ENCODE peak calls at places on chromosomes 11 and 22, in four cellular contexts. One of them, this sample, is unnamed.

GRCh38 chr11:64620286-64620962 is 29.4 kb downstream of the SLC22A12 start:
- DNase-seq in activated CD8-positive, alpha-beta T cell treated with anti-CD3 and anti-CD28 coated beads for 36 hours: no peak
- DNase-seq in mammary epithelial cell: no peak
- DNase-seq in SK-N-SH: peak; percentile 85
- DNase-seq in this sample: peak; percentile 43

GRCh38 chr11:65470433-65470832 is 28.4 kb upstream of the MALAT1 start:
- DNase-seq in mammary epithelial cell: no peak
- DNase-seq in activated CD8-positive, alpha-beta T cell treated with anti-CD3 and anti-CD28 coated beads for 36 hours: no peak
- DNase-seq in SK-N-SH: no peak
- DNase-seq in this sample: no peak

GRCh38 chr22:48489551-48490512 is 1337.8 kb downstream of the BRD1 start:
- DNase-seq in SK-N-SH: peak; percentile 48
- DNase-seq in mammary epithelial cell: no peak
- DNase-seq in activated CD8-positive, alpha-beta T cell treated with anti-CD3 and anti-CD28 coated beads for 36 hours: no peak
- DNase-seq in this sample: peak; percentile 53

GRCh38 chr22:26586556-26587325 is 3.2 kb downstream of the TPST2 start:
- DNase-seq in mammary epithelial cell: no peak
- DNase-seq in SK-N-SH: no peak
- DNase-seq in activated CD8-positive, alpha-beta T cell treated with anti-CD3 and anti-CD28 coated beads for 36 hours: peak; percentile 49
- DNase-seq in this sample: no peak

GRCh38 chr22:19766235-19766505 is 5.6 kb downstream of the TBX1 start:
- DNase-seq in mammary epithelial cell: no peak
- DNase-seq in activated CD8-positive, alpha-beta T cell treated with anti-CD3 and anti-CD28 coated beads for 36 hours: no peak
- DNase-seq in SK-N-SH: peak; percentile 68
- DNase-seq in this sample: peak; percentile 49

GRCh38 chr22:35054064-35054463 is 11.9 kb upstream of the ISX start:
- DNase-seq in mammary epithelial cell: no peak
- DNase-seq in SK-N-SH: no peak
- DNase-seq in activated CD8-positive, alpha-beta T cell treated with anti-CD3 and anti-CD28 coated beads for 36 hours: peak; percentile 13
- DNase-seq in this sample: no peak

GRCh38 chr11:78069465-78069864 is 5.8 kb downstream of the THRSP start:
- DNase-seq in SK-N-SH: no peak
- DNase-seq in activated CD8-positive, alpha-beta T cell treated with anti-CD3 and anti-CD28 coated beads for 36 hours: no peak
- DNase-seq in mammary epithelial cell: no peak
- DNase-seq in this sample: no peak

GRCh38 chr11:35237860-35238715 is 99.1 kb downstream of the CD44 start:
- DNase-seq in activated CD8-positive, alpha-beta T cell treated with anti-CD3 and anti-CD28 coated beads for 36 hours: peak; percentile 70
- DNase-seq in mammary epithelial cell: no peak
- DNase-seq in SK-N-SH: peak; percentile 15
- DNase-seq in this sample: peak; percentile 50

GRCh38 chr11:6431861-6432260 is 8.9 kb downstream of the HPX start:
- DNase-seq in mammary epithelial cell: peak; percentile 86
- DNase-seq in activated CD8-positive, alpha-beta T cell treated with anti-CD3 and anti-CD28 coated beads for 36 hours: no peak
- DNase-seq in SK-N-SH: no peak
- DNase-seq in this sample: no peak

GRCh38 chr11:126082251-126083109 is 19.8 kb upstream of the CDON start:
- DNase-seq in activated CD8-positive, alpha-beta T cell treated with anti-CD3 and anti-CD28 coated beads for 36 hours: no peak
- DNase-seq in SK-N-SH: no peak
- DNase-seq in mammary epithelial cell: no peak
- DNase-seq in this sample: no peak

GRCh38 chr22:20916916-20917810 is at the start of gene CRKL:
- DNase-seq in SK-N-SH: peak; percentile 100
- DNase-seq in mammary epithelial cell: peak; percentile 98
- DNase-seq in activated CD8-positive, alpha-beta T cell treated with anti-CD3 and anti-CD28 coated beads for 36 hours: peak; percentile 96
- DNase-seq in this sample: peak; percentile 97

GRCh38 chr11:45341379-45341778 is 55.2 kb upstream of the SYT13 start:
- DNase-seq in activated CD8-positive, alpha-beta T cell treated with anti-CD3 and anti-CD28 coated beads for 36 hours: no peak
- DNase-seq in SK-N-SH: no peak
- DNase-seq in mammary epithelial cell: no peak
- DNase-seq in this sample: no peak
- TF ChIP-seq CTCF in activated CD8-positive, alpha-beta T cell treated with anti-CD3 and anti-CD28 coated beads for 36 hours: no peak
- TF ChIP-seq CTCF in SK-N-SH: no peak
- TF ChIP-seq CTCF in mammary epithelial cell: no peak
- TF ChIP-seq CTCF in this sample: no peak

DNA sequence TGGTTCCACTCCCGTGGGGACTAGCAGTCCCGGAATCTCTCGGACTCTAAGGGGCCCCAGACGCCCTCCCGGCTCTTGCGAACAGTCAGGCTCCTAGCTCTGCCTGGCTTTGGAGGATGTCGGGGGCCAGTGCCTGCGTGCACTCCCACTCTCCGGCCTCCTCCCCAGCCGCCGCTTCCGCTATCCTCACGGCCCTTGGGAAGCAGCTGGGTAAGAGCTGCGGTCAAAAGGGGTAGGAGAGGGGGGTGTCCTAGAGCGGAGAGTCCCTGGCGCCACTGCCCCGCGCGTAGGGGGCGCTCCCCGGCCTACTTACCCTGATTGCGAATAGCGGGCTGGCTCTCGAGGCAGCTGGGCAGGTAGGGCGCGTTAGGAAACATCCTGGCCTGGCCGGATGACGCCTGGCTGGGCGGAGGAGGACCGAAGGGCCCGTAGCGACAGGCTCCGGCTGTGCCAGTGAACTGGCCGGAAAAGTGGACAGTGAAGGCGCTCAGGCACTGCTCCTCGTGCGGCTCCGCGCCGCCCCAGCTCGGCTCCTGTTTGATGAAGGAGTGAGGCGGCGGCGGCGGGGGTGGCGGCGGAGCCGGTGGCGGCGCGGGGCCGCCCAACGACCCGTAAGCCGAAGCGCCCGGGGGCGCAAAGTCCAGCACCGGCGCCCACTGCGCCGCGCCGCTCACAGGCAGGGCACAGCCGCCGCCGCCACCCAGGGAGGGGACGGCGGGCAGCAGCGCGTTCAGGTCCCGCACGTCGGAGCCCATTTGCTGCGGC is 770 bp downstream of the WT1 start:
- DNase-seq in activated CD8-positive, alpha-beta T cell treated with anti-CD3 and anti-CD28 coated beads for 36 hours: no peak
- DNase-seq in SK-N-SH: peak; percentile 26
- DNase-seq in mammary epithelial cell: no peak
- DNase-seq in this sample: peak; percentile 52
- TF ChIP-seq CTCF in activated CD8-positive, alpha-beta T cell treated with anti-CD3 and anti-CD28 coated beads for 36 hours: no peak
- TF ChIP-seq CTCF in SK-N-SH: no peak
- TF ChIP-seq CTCF in mammary epithelial cell: no peak
- TF ChIP-seq CTCF in this sample: no peak

DNA sequence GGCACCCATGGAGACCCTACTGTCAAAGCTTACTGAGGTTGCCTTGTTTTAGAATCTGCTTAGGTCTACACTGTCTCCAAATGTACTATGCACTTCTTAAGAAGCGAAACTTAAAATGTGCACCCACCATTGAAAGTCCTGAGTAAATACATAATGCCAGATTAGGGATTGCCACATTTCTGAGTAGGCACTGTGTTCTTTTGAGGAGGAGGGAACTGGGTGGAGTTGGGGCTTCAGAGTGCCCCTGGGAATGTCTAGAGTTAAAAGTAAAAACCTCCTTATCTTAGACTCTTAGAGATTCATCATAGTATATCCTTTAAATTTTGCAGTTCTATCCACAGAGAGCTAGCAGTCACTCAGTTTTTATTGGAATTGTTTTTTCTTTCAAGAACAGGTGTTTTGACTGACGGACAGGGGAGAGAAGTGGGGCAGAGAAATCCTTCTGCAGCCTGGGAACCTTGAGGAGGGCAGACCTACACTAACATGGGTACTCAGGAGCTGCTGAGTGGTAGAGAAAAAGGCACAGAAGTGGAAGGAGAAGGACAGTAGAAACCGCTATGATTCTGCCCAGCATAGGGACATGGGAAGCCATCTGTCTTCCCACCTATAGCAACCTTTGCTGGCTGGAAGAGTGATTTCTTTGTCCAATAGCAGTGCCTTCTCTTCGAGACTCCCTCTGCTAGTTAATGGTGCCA is 33.4 kb upstream of the MICAL2 start:
- DNase-seq in mammary epithelial cell: no peak
- DNase-seq in SK-N-SH: no peak
- DNase-seq in activated CD8-positive, alpha-beta T cell treated with anti-CD3 and anti-CD28 coated beads for 36 hours: no peak
- DNase-seq in this sample: no peak
- TF ChIP-seq CTCF in mammary epithelial cell: no peak
- TF ChIP-seq CTCF in SK-N-SH: no peak
- TF ChIP-seq CTCF in activated CD8-positive, alpha-beta T cell treated with anti-CD3 and anti-CD28 coated beads for 36 hours: no peak
- TF ChIP-seq CTCF in this sample: no peak

DNA sequence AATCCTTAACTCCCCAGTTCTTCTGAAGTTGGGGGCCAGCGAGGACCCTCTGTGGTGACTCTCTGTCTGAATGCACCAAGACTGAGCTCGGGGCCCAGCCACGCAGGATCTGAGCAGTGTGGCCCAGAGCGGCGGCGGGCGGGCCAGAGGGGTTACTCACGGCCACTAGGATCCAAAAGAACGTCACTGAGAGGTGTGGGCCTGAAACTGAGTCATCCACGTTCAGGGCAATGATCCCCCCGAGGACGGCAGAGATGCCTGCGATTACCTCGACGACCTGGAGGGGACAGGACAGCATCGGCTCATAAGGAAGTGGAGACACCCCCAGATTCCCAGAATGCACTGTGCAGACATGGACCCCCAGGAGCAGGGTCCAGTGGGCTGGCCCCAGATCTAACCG is 11.2 kb downstream of the MLC1 start:
- DNase-seq in activated CD8-positive, alpha-beta T cell treated with anti-CD3 and anti-CD28 coated beads for 36 hours: no peak
- DNase-seq in mammary epithelial cell: no peak
- DNase-seq in SK-N-SH: peak; percentile 43
- DNase-seq in this sample: no peak
- TF ChIP-seq CTCF in activated CD8-positive, alpha-beta T cell treated with anti-CD3 and anti-CD28 coated beads for 36 hours: no peak
- TF ChIP-seq CTCF in mammary epithelial cell: no peak
- TF ChIP-seq CTCF in SK-N-SH: no peak
- TF ChIP-seq CTCF in this sample: no peak

DNA sequence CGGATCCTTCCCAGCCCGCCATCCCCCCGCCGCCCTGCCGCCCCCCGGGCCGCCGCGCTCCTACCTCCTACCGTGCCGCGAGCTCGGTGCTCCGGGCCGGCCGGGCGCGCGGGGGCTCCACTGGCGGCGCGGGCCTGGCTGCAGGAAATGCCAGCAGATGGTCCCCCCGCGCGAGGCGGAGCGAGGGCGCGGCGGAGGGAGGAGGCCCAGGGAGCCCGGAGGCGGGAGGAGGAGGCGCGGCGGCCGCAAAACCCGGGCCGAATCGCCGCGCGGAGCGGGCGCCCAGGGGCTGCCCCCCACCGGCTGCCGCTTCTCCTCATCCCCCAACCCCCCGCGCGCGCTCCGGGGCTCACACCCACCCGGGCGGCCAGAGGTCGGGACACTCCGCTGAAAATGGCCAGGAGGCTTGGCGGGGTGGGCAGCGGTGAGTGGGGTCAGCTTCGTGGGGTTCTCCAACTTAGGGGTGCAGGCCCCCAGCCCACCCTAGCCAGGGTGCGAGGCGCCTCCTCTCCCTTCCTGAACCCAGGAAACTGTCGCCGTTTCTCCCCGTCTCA is at the start of gene OSBPL5:
- DNase-seq in activated CD8-positive, alpha-beta T cell treated with anti-CD3 and anti-CD28 coated beads for 36 hours: peak; percentile 67
- DNase-seq in SK-N-SH: peak; percentile 90
- DNase-seq in mammary epithelial cell: peak; percentile 42
- DNase-seq in this sample: peak; percentile 82
- TF ChIP-seq CTCF in activated CD8-positive, alpha-beta T cell treated with anti-CD3 and anti-CD28 coated beads for 36 hours: no peak
- TF ChIP-seq CTCF in SK-N-SH: no peak
- TF ChIP-seq CTCF in mammary epithelial cell: no peak
- TF ChIP-seq CTCF in this sample: no peak

DNA sequence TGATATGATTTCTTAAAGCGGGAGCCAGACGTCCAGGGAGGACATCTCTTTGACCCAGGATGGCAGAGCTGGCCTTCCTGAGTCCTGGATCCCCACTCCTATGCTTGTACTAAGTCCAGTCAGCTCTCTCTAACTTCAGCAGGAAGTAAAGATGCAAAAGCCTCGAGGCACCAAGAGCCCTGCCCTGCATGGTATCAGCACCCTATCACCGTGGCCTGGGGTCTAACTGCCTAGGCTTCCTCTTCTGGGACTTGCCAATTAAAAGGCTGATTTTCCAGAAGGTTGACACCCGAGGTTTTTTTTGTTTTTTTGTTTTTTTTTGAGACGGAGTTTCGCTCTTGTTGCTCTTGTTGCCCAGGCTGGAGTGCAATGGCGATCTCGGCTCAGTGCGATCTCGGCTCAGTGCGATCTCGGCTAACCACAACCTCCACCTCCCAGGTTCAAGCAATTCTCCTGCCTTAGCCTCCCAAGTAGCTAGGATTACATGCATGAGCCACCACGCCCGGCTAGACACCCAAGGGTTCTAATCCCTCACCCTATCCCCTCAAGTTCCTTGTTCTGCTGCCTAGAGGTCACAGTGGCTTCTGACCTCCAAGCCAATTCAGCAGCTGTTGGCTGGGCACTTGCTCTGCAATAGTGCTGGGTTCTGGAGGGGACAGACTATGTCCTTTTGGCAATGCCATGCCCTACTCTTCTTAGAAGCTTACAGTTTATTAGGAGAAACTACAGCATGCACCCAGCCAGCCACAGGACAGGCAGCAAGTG is 50.6 kb upstream of the FTH1 start:
- DNase-seq in mammary epithelial cell: no peak
- DNase-seq in SK-N-SH: no peak
- DNase-seq in activated CD8-positive, alpha-beta T cell treated with anti-CD3 and anti-CD28 coated beads for 36 hours: no peak
- DNase-seq in this sample: no peak
- TF ChIP-seq CTCF in mammary epithelial cell: no peak
- TF ChIP-seq CTCF in SK-N-SH: no peak
- TF ChIP-seq CTCF in activated CD8-positive, alpha-beta T cell treated with anti-CD3 and anti-CD28 coated beads for 36 hours: no peak
- TF ChIP-seq CTCF in this sample: no peak

GRCh38 chr11:115215694-115216615 is 288.3 kb downstream of the CADM1 start:
- DNase-seq in activated CD8-positive, alpha-beta T cell treated with anti-CD3 and anti-CD28 coated beads for 36 hours: no peak
- DNase-seq in SK-N-SH: no peak
- DNase-seq in mammary epithelial cell: no peak
- DNase-seq in this sample: no peak
- TF ChIP-seq CTCF in activated CD8-positive, alpha-beta T cell treated with anti-CD3 and anti-CD28 coated beads for 36 hours: peak; percentile 53
- TF ChIP-seq CTCF in SK-N-SH: peak; percentile 46
- TF ChIP-seq CTCF in mammary epithelial cell: peak; percentile 41
- TF ChIP-seq CTCF in this sample: peak; percentile 38

This sample was measured in nephron progenitor cell.